ENCODE peak calls at places on chromosomes 13 and 19, in ten cellular contexts. S is fibroblast of lung, Z is thoracic aorta, P is sigmoid colon, W is uterus, T is cardiac muscle cell, L is colonic mucosa, D is psoas muscle, R is tibial artery, I is body of pancreas. V is an unnamed sample.

GRCh38 chr13:70407486-70407885 is 299.2 kb upstream of the KLHL1 start:
- DNase-seq in R (no peak), Z (no peak), W (no peak), D (no peak), S (no peak), T (no peak), I (no peak), P (no peak), L (no peak), V (no peak)

GRCh38 chr19:7115721-7116120 is 46.2 kb downstream of the ZNF557 start:
- DNase-seq in D (no peak), S (no peak), T (no peak), I (no peak), L (no peak), R (no peak), Z (no peak), W (no peak), P (no peak), V (peak)

GRCh38 chr19:27793128-27793643 is 1419.8 kb downstream of the UQCRFS1 start:
- DNase-seq in Z (peak), T (peak), W (peak), D (peak), L (peak), R (peak), S (peak), I (peak), P (peak), V (no peak)

GRCh38 chr19:29581398-29581797 is 24.7 kb upstream of the POP4 start:
- DNase-seq in I (no peak), S (no peak), W (no peak), T (no peak), R (no peak), Z (no peak), D (no peak), P (no peak), L (no peak), V (no peak)

GRCh38 chr13:112903071-112903577 is 65.9 kb upstream of the MCF2L start:
- DNase-seq in T (no peak), P (peak), I (no peak), R (no peak), L (no peak), S (no peak), D (no peak), W (no peak), Z (no peak), V (no peak)

GRCh38 chr19:44809856-44810554 is 1.1 kb downstream of the BCAM start:
- DNase-seq in P (no peak), D (no peak), L (no peak), T (no peak), S (no peak), R (peak), I (no peak), W (peak), Z (no peak), V (no peak)

GRCh38 chr13:30037766-30038165 is 187.3 kb upstream of the UBL3 start:
- DNase-seq in R (no peak), I (no peak), T (peak), D (no peak), Z (no peak), L (no peak), W (no peak), S (peak), P (no peak), V (no peak)

GRCh38 chr19:42634409-42635232 is 39.9 kb upstream of the CEACAM8 start:
- DNase-seq in S (peak), T (peak), L (no peak), I (peak), R (no peak), D (no peak), W (no peak), P (no peak), Z (no peak), V (no peak)

GRCh38 chr13:39684531-39685137 is 29.2 kb downstream of the COG6 start:
- DNase-seq in I (no peak), D (no peak), P (no peak), R (no peak), S (peak), W (no peak), L (no peak), T (peak), Z (no peak), V (no peak)

GRCh38 chr19:15320118-15320517 is 12.2 kb downstream of the BRD4 start:
- DNase-seq in Z (no peak), T (no peak), S (peak), L (no peak), R (no peak), I (no peak), P (no peak), W (no peak), D (no peak), V (no peak)
- H3K27ac ChIP-seq in Z (peak), T (peak), S (peak), L (no peak), R (peak), I (no peak), P (peak), W (no peak), D (peak), V (no peak)

GRCh38 chr13:98648141-98648540 is 71.2 kb upstream of the STK24 start:
- DNase-seq in R (no peak), T (no peak), I (peak), Z (no peak), D (no peak), L (peak), W (no peak), S (no peak), P (no peak), V (no peak)

GRCh38 chr13:98650376-98651107 is 73.6 kb upstream of the STK24 start:
- DNase-seq in W (no peak), S (no peak), R (no peak), L (peak), P (no peak), D (no peak), I (peak), Z (no peak), T (no peak), V (no peak)

GRCh38 chr13:98649861-98650260 is 73.0 kb upstream of the STK24 start:
- DNase-seq in P (no peak), W (no peak), Z (no peak), T (no peak), D (no peak), I (peak), L (no peak), R (no peak), S (no peak), V (no peak)

GRCh38 chr13:98648676-98649075 is 71.8 kb upstream of the STK24 start:
- DNase-seq in D (no peak), W (no peak), I (peak), S (no peak), R (no peak), Z (no peak), L (no peak), T (no peak), P (no peak), V (no peak)

DNA sequence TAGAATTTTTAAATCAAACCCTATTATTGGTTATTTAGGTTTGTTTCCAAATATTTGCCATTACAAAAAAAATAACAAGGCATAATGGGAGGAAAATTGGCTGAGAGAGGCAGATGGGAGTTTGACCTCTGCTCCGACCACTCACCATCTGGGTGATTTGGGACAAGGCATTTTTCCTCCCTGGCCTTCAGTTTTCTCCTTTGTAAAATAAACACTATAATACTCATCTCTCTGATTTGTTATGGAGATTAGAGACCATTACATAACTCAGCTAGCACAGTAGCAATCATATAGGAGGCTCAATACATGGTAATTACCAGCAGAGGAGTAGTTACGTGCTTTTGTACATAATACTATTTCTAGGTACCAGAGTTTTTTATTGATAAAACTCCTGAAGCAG is 70.2 kb upstream of the STK24 start:
- DNase-seq in S (no peak), D (no peak), R (no peak), I (no peak), P (no peak), W (no peak), T (no peak), L (no peak), Z (no peak), V (no peak)
- H3K27ac ChIP-seq in S (no peak), D (no peak), R (no peak), I (no peak), P (no peak), W (no peak), T (no peak), L (peak), Z (no peak), V (no peak)

DNA sequence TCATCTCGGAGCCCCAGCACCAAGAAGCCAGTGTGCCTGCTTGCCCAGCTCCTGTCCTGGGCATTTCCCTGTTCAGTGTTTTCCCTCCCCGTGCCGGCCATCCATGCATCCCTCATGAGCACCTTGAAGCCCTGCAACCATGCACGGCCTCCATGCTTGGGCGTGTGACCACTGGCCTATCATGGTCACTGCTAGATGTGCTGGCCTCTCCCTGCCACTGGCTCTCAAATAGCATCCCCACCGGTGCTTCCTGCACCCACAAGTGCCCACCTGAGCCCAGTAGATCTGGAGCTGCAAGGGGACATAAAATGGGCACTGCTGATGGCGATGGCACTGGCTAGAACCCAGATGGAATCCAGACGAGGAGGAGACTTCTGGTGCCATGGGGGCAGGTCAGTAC is 126.0 kb downstream of the TUBA3C start:
- DNase-seq in I (no peak), R (no peak), D (no peak), W (no peak), Z (no peak), T (no peak), L (no peak), S (no peak), P (no peak), V (no peak)
- H3K27ac ChIP-seq in I (no peak), R (no peak), D (no peak), W (no peak), Z (no peak), T (no peak), L (no peak), S (no peak), P (no peak), V (no peak)

GRCh38 chr13:41257535-41257934 is 5.8 kb downstream of the MTRF1 start:
- DNase-seq in W (no peak), R (no peak), S (no peak), L (no peak), T (no peak), D (no peak), Z (no peak), P (no peak), I (no peak), V (no peak)
- H3K27ac ChIP-seq in W (no peak), R (no peak), S (no peak), L (no peak), T (no peak), D (no peak), Z (no peak), P (no peak), I (no peak), V (no peak)

GRCh38 chr19:14072535-14073231 is at the start of gene MISP3:
- DNase-seq in D (peak), S (peak), Z (no peak), W (peak), T (no peak), R (no peak), P (peak), I (peak), L (peak), V (no peak)

GRCh38 chr19:14073925-14074838 is 1.6 kb downstream of the MISP3 start:
- DNase-seq in W (peak), L (peak), D (no peak), R (no peak), Z (no peak), I (no peak), P (peak), S (no peak), T (no peak), V (no peak)

GRCh38 chr19:14078406-14078805 is 5.8 kb downstream of the MISP3 start:
- DNase-seq in I (no peak), T (no peak), R (no peak), P (no peak), Z (no peak), W (no peak), L (no peak), D (no peak), S (no peak), V (no peak)

GRCh38 chr19:14070268-14071050 is 2.1 kb upstream of the MISP3 start:
- DNase-seq in D (no peak), P (no peak), S (no peak), Z (no peak), I (no peak), R (no peak), T (no peak), L (no peak), W (no peak), V (no peak)

DNA sequence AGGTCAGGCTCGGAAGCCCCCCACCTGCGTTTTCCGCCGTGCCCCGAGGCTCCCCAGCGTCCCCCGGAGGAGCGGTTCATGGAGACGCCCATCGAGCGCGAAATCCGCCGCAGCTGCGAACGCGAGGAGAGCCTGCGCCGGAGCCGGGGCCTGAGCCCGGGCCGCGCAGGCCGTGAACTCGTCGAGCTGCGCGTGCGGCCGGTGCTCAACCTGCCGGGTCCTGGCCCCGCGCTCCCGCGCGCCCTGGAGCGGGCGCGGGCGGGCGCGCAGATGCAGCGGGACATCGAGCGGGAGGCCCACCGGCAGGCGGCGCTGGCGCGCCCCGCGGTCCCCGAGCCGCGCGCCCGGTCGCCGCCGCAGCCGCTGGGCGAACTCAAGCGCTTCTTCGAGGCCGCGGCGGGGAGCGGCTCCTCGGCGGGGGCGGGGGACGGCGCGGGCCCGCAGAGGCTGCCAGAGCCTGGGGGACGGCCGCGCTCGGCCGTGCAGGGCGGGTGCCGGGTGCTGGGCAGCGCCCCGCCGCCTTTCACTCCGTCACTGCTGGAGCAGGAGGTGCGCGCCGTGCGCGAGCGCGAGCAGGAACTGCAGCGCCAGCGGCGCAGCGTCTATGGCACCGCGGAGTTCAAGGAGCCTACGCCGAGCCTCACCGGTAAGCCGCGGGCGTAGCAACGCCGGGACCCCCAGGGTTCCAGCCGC is 792 bp downstream of the MISP3 start:
- DNase-seq in W (peak), T (peak), P (peak), D (peak), L (peak), S (peak), I (peak), Z (no peak), R (peak), V (peak)
- H3K27ac ChIP-seq in W (peak), T (no peak), P (peak), D (peak), L (peak), S (peak), I (peak), Z (peak), R (peak), V (peak)